ENCODE peak calls at places on chromosome 9, in four cellular contexts. B is HFFc6, A is NCI-H774, P is mesothelial cell of epicardium. E is an unnamed sample.

GRCh38 chr9:15915711-15916110 is 362.9 kb downstream of the CCDC171 start:
- DNase-seq in B (no peak), A (no peak), P (no peak), E (no peak)

GRCh38 chr9:113011911-113012381 is at the start of gene ZNF883:
- DNase-seq in B (peak), A (peak), P (no peak), E (peak)

GRCh38 chr9:21831841-21832509 is 29.5 kb downstream of the MTAP start:
- DNase-seq in B (peak), A (no peak), P (no peak), E (peak)

GRCh38 chr9:86659413-86660046 is 287.8 kb downstream of the GAS1 start:
- DNase-seq in B (no peak), A (no peak), P (no peak), E (no peak)

GRCh38 chr9:33223696-33224095 is 16.3 kb upstream of the SPINK4 start:
- DNase-seq in B (no peak), A (no peak), P (no peak), E (no peak)

GRCh38 chr9:3508531-3509374 is 17.0 kb downstream of the RFX3 start:
- DNase-seq in B (no peak), A (peak), P (no peak), E (no peak)

GRCh38 chr9:26062172-26062571 is 383.9 kb upstream of the TUSC1 start:
- DNase-seq in B (no peak), A (no peak), P (no peak), E (no peak)

GRCh38 chr9:32706004-32706749 is 70.7 kb upstream of the TAF1L start:
- DNase-seq in B (no peak), A (no peak), P (no peak), E (no peak)

GRCh38 chr9:26170224-26170623 is 492.0 kb upstream of the TUSC1 start:
- DNase-seq in B (peak), A (no peak), P (no peak), E (no peak)

E was measured in AG08396.